ENCODE peak calls at places on chromosomes 11 and 22, in four cellular contexts. One of them, this sample, is unnamed.

GRCh38 chr22:50691521-50691920 is 18.9 kb downstream of the SHANK3 start:
- DNase-seq in GM10248: no peak
- DNase-seq in ovary: no peak
- DNase-seq in lung: no peak
- DNase-seq in this sample: peak; percentile 54

GRCh38 chr22:24805790-24806662 is at the start of gene SGSM1:
- DNase-seq in lung: peak; percentile 68
- DNase-seq in ovary: peak; percentile 82
- DNase-seq in GM10248: peak; percentile 93
- DNase-seq in this sample: peak; percentile 95

GRCh38 chr11:11020747-11021149 is 162.9 kb upstream of the ZBED5 start:
- DNase-seq in lung: no peak
- DNase-seq in GM10248: no peak
- DNase-seq in ovary: no peak
- DNase-seq in this sample: no peak

GRCh38 chr11:6622261-6623171 is 3.3 kb upstream of the TPP1 start:
- DNase-seq in GM10248: no peak
- DNase-seq in lung: no peak
- DNase-seq in ovary: peak; percentile 35
- DNase-seq in this sample: no peak

GRCh38 chr11:47033439-47033838 is 96.9 kb downstream of the CSTPP1 start:
- DNase-seq in ovary: no peak
- DNase-seq in GM10248: no peak
- DNase-seq in lung: no peak
- DNase-seq in this sample: no peak

GRCh38 chr11:128908391-128909246 is 17.5 kb downstream of the KCNJ5 start:
- DNase-seq in GM10248: no peak
- DNase-seq in ovary: peak; percentile 74
- DNase-seq in lung: peak; percentile 57
- DNase-seq in this sample: no peak

GRCh38 chr11:17775507-17776212 is 41.1 kb downstream of the KCNC1 start:
- DNase-seq in ovary: peak; percentile 11
- DNase-seq in lung: no peak
- DNase-seq in GM10248: no peak
- DNase-seq in this sample: no peak

GRCh38 chr11:120354779-120355178 is 18.6 kb downstream of the ARHGEF12 start:
- DNase-seq in ovary: no peak
- DNase-seq in GM10248: no peak
- DNase-seq in lung: no peak
- DNase-seq in this sample: no peak

GRCh38 chr11:88819616-88820015 is 246.2 kb downstream of the GRM5 start:
- DNase-seq in ovary: no peak
- DNase-seq in lung: no peak
- DNase-seq in GM10248: no peak
- DNase-seq in this sample: no peak

GRCh38 chr22:42271191-42271813 is 849 bp upstream of the TCF20 start:
- DNase-seq in GM10248: no peak
- DNase-seq in ovary: no peak
- DNase-seq in lung: no peak
- DNase-seq in this sample: no peak

GRCh38 chr22:45469573-45470383 is 32.9 kb upstream of the FBLN1 start:
- DNase-seq in GM10248: no peak
- DNase-seq in ovary: peak; percentile 28
- DNase-seq in lung: no peak
- DNase-seq in this sample: no peak

GRCh38 chr22:49400136-49400865 is 427.4 kb downstream of the BRD1 start:
- DNase-seq in lung: no peak
- DNase-seq in ovary: no peak
- DNase-seq in GM10248: no peak
- DNase-seq in this sample: no peak

GRCh38 chr11:40514124-40514523 is 945.3 kb downstream of the LRRC4C start:
- DNase-seq in GM10248: no peak
- DNase-seq in ovary: no peak
- DNase-seq in lung: no peak
- DNase-seq in this sample: no peak

GRCh38 chr22:44532466-44533025 is 34.5 kb upstream of the RTL6 start:
- DNase-seq in lung: no peak
- DNase-seq in GM10248: no peak
- DNase-seq in ovary: no peak
- DNase-seq in this sample: no peak

GRCh38 chr22:37212174-37212906 is at the start of gene SSTR3:
- DNase-seq in GM10248: no peak
- DNase-seq in ovary: peak; percentile 71
- DNase-seq in lung: no peak
- DNase-seq in this sample: no peak

GRCh38 chr11:33774356-33775063 is at the start of gene FBXO3:
- DNase-seq in ovary: peak; percentile 94
- DNase-seq in GM10248: peak; percentile 98
- DNase-seq in lung: peak; percentile 84
- DNase-seq in this sample: peak; percentile 98

GRCh38 chr11:114058871-114059277 is 637 bp upstream of the ZBTB16 start:
- DNase-seq in ovary: peak; percentile 73
- DNase-seq in GM10248: no peak
- DNase-seq in lung: no peak
- DNase-seq in this sample: no peak

GRCh38 chr11:8610532-8611116 is 16.6 kb upstream of the STK33 start:
- DNase-seq in GM10248: peak; percentile 29
- DNase-seq in ovary: no peak
- DNase-seq in lung: no peak
- DNase-seq in this sample: no peak

GRCh38 chr11:113163291-113164030 is 150.9 kb upstream of the TTC12 start:
- DNase-seq in GM10248: no peak
- DNase-seq in lung: no peak
- DNase-seq in ovary: peak; percentile 50
- DNase-seq in this sample: no peak

GRCh38 chr22:49764151-49764581 is 63.5 kb downstream of the BRD1 start:
- DNase-seq in GM10248: no peak
- DNase-seq in ovary: peak; percentile 35
- DNase-seq in lung: no peak
- DNase-seq in this sample: no peak

GRCh38 chr22:48319321-48320047 is 1508.2 kb downstream of the BRD1 start:
- DNase-seq in GM10248: no peak
- DNase-seq in lung: no peak
- DNase-seq in ovary: peak; percentile 14
- DNase-seq in this sample: no peak

GRCh38 chr11:96149743-96150555 is 193.0 kb downstream of the MAML2 start:
- DNase-seq in GM10248: no peak
- DNase-seq in lung: no peak
- DNase-seq in ovary: no peak
- DNase-seq in this sample: no peak

GRCh38 chr22:22687638-22688500 is 43.5 kb downstream of the GGTLC2 start:
- DNase-seq in ovary: no peak
- DNase-seq in lung: peak; percentile 39
- DNase-seq in GM10248: peak; percentile 37
- DNase-seq in this sample: peak; percentile 20

GRCh38 chr11:117620131-117620530 is 176.9 kb downstream of the DSCAML1 start:
- DNase-seq in ovary: no peak
- DNase-seq in lung: no peak
- DNase-seq in GM10248: no peak
- DNase-seq in this sample: no peak

GRCh38 chr11:33930317-33931021 is 38.6 kb upstream of the LMO2 start:
- DNase-seq in lung: peak; percentile 38
- DNase-seq in ovary: no peak
- DNase-seq in GM10248: no peak
- DNase-seq in this sample: no peak

GRCh38 chr11:131975624-131976420 is 605.4 kb downstream of the NTM start:
- DNase-seq in ovary: no peak
- DNase-seq in lung: no peak
- DNase-seq in GM10248: no peak
- DNase-seq in this sample: no peak

GRCh38 chr22:38866399-38867123 is 5.5 kb downstream of the CBX6 start:
- DNase-seq in GM10248: no peak
- DNase-seq in lung: no peak
- DNase-seq in ovary: peak; percentile 47
- DNase-seq in this sample: no peak

GRCh38 chr22:23058063-23058462 is 12.3 kb upstream of the GNAZ start:
- DNase-seq in lung: no peak
- DNase-seq in GM10248: no peak
- DNase-seq in ovary: no peak
- DNase-seq in this sample: no peak

GRCh38 chr22:47621253-47621652 is 858.8 kb downstream of the TBC1D22A start:
- DNase-seq in GM10248: no peak
- DNase-seq in ovary: peak; percentile 3
- DNase-seq in lung: no peak
- DNase-seq in this sample: no peak

GRCh38 chr22:37167176-37167980 is 17.7 kb upstream of the IL2RB start:
- DNase-seq in lung: no peak
- DNase-seq in ovary: peak; percentile 18
- DNase-seq in GM10248: no peak
- DNase-seq in this sample: no peak

GRCh38 chr11:34427171-34427805 is 11.4 kb upstream of the CAT start:
- DNase-seq in ovary: no peak
- DNase-seq in GM10248: no peak
- DNase-seq in lung: peak; percentile 51
- DNase-seq in this sample: no peak

GRCh38 chr22:46069518-46070214 is 80.7 kb upstream of the PPARA start:
- DNase-seq in lung: peak; percentile 91
- DNase-seq in GM10248: no peak
- DNase-seq in ovary: peak; percentile 91
- DNase-seq in this sample: no peak

GRCh38 chr22:29268511-29269229 is 602 bp downstream of the EWSR1 start:
- DNase-seq in lung: peak; percentile 61
- DNase-seq in ovary: peak; percentile 86
- DNase-seq in GM10248: no peak
- DNase-seq in this sample: no peak

GRCh38 chr11:35292290-35292689 is 127.1 kb downstream of the SLC1A2 start:
- DNase-seq in ovary: no peak
- DNase-seq in lung: no peak
- DNase-seq in GM10248: no peak
- DNase-seq in this sample: no peak

GRCh38 chr11:84261707-84262106 is 975.5 kb upstream of the CCDC90B start:
- DNase-seq in lung: no peak
- DNase-seq in GM10248: no peak
- DNase-seq in ovary: no peak
- DNase-seq in this sample: peak; percentile 7

GRCh38 chr11:1309498-1310314 is at the start of gene TOLLIP:
- DNase-seq in GM10248: peak; percentile 100
- DNase-seq in ovary: peak; percentile 97
- DNase-seq in lung: peak; percentile 96
- DNase-seq in this sample: peak; percentile 100
- TF ChIP-seq CTCF in GM10248: peak; percentile 22
- TF ChIP-seq CTCF in ovary: peak; percentile 54
- TF ChIP-seq CTCF in lung: peak; percentile 34
- TF ChIP-seq CTCF in this sample: peak; percentile 34

GRCh38 chr11:111510311-111510710 is 1.9 kb downstream of the BTG4 start:
- DNase-seq in ovary: no peak
- DNase-seq in GM10248: no peak
- DNase-seq in lung: no peak
- DNase-seq in this sample: no peak

GRCh38 chr11:111514216-111515031 is at the start of gene HOATZ:
- DNase-seq in lung: no peak
- DNase-seq in ovary: no peak
- DNase-seq in GM10248: peak; percentile 17
- DNase-seq in this sample: no peak

GRCh38 chr11:111513240-111513605 is 1.0 kb upstream of the BTG4 start:
- DNase-seq in lung: no peak
- DNase-seq in GM10248: no peak
- DNase-seq in ovary: no peak
- DNase-seq in this sample: peak; percentile 27

GRCh38 chr11:111515591-111515990 is 1.0 kb downstream of the HOATZ start:
- DNase-seq in ovary: no peak
- DNase-seq in lung: no peak
- DNase-seq in GM10248: no peak
- DNase-seq in this sample: no peak

DNA sequence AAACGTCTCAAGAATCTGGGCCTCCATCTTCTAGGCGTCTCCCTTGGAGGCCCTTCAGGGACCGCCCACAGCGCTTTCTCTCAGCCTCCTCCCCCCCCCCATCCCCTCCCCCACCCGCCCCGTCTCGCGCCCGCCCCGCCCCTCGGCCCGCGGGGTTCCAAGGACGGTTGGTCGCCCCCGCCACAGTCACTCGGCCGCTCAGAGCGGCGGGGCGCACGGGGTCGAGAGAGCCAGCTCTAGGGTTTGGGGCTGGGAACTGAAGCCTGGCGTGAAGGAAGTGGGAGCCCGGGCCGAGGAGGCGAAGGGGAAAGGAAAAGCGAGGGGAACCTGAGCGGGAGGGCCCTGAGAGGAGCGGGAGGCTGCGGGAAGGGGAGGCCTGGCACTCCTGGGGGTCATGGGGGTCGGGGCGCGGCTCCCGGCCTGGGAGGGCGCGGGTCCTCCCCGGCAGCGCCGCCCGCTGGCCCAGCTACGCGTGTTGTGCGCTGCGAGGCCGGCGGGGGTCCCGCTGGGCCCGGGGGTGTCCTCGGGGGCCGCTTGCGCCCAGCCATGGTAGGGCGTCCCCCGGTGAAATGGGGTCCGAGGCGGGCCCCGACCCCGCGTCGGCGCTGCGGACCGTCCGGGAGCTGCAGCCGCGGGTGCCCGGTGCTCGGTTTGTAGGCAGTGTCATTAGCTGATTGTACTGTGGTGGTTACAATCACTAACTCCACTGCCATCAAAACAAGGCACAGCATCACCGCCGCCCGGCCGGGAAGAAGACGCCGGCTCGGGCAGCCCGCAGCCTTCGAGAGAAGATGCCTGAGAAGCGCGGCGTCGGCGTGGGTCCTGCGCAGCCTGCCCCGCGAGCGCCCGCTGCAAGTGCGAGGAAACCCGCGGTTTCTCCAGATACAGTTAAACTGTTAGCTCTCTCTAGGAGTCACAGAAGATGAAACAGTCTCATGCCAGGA is at the start of gene BTG4:
- DNase-seq in lung: no peak
- DNase-seq in ovary: peak; percentile 34
- DNase-seq in GM10248: peak; percentile 28
- DNase-seq in this sample: peak; percentile 54
- TF ChIP-seq CTCF in lung: no peak
- TF ChIP-seq CTCF in ovary: no peak
- TF ChIP-seq CTCF in GM10248: no peak
- TF ChIP-seq CTCF in this sample: no peak

DNA sequence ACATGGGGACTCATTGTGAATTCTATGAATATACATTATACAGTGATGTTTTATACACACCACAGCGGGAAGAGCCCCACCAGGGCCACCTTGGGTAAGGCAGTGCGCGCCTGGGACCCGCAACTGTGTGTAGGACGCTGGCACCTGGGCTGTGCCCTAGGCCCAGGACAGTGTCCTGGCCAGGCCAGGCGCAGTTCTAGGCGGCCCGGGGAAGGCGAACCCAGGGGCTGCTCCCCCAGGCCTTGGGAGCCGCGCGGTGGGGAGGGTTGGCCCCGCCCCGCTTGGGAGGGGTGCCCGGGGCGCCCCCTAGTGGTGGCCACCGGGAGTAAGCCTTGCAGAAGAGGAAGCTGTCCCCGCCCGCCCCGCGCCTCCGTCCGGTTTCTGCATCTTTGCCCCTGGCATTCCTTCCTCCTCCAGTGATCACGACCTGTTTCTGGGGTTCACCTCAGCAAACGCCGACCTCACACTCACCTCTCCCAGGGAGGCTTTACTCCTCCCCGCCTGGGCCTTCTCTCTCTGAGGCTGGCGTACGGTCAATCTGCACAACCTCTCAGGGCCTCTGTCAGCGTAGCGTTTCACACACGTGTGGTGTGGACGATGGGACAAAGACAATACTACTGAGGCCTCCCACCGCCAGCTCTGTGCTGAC is 9.5 kb upstream of the EHD1 start:
- DNase-seq in GM10248: peak; percentile 92
- DNase-seq in lung: peak; percentile 83
- DNase-seq in ovary: peak; percentile 88
- DNase-seq in this sample: peak; percentile 92
- TF ChIP-seq CTCF in GM10248: peak; percentile 86
- TF ChIP-seq CTCF in lung: peak; percentile 69
- TF ChIP-seq CTCF in ovary: peak; percentile 90
- TF ChIP-seq CTCF in this sample: peak; percentile 91

GRCh38 chr11:48384670-48385069 is 18.4 kb upstream of the OR4C5 start:
- DNase-seq in ovary: no peak
- DNase-seq in GM10248: no peak
- DNase-seq in lung: no peak
- DNase-seq in this sample: no peak
- TF ChIP-seq CTCF in ovary: no peak
- TF ChIP-seq CTCF in GM10248: no peak
- TF ChIP-seq CTCF in lung: no peak
- TF ChIP-seq CTCF in this sample: peak; percentile 36

This sample was measured in GM13977.